ENCODE peak calls at places on chromosomes 11 and 22, in nine cellular contexts. A, B, J, K, N, R, T, U and Y are unnamed samples.

GRCh38 chr11:11931461-11932055 is 76.9 kb downstream of the DKK3 start:
- DNase-seq in A (no peak), B (no peak), J (peak; percentile 38), K (no peak), N (peak; percentile 66), R (no peak), T (no peak), U (no peak), Y (no peak)

GRCh38 chr11:83257638-83258229 is 28.4 kb downstream of the CCDC90B start:
- DNase-seq in A (no peak), B (no peak), J (no peak), K (peak; percentile 71), N (no peak), R (no peak), T (no peak), U (no peak), Y (no peak)

GRCh38 chr11:48116843-48117242 is 99.8 kb upstream of the OR4B1 start:
- DNase-seq in A (no peak), B (no peak), J (peak; percentile 45), K (no peak), N (no peak), R (no peak), T (no peak), U (no peak), Y (no peak)

GRCh38 chr11:106202935-106203620 is 125.6 kb downstream of the AASDHPPT start:
- DNase-seq in A (no peak), B (no peak), J (no peak), K (no peak), N (no peak), R (no peak), T (no peak), U (no peak), Y (no peak)

GRCh38 chr11:2742611-2743426 is 43.0 kb upstream of the KCNQ1OT1 start:
- DNase-seq in A (no peak), B (peak; percentile 45), J (no peak), K (peak; percentile 54), N (no peak), R (peak; percentile 58), T (no peak), U (no peak), Y (no peak)

GRCh38 chr11:19954899-19955298 is 205.4 kb downstream of the DBX1 start:
- DNase-seq in A (no peak), B (no peak), J (no peak), K (no peak), N (no peak), R (no peak), T (no peak), U (no peak), Y (no peak)

GRCh38 chr22:23083315-23084021 is 13.1 kb downstream of the GNAZ start:
- DNase-seq in A (no peak), B (no peak), J (no peak), K (no peak), N (no peak), R (no peak), T (no peak), U (no peak), Y (no peak)

GRCh38 chr11:23897453-23898289 is 599.2 kb upstream of the LUZP2 start:
- DNase-seq in A (no peak), B (no peak), J (no peak), K (no peak), N (no peak), R (no peak), T (no peak), U (no peak), Y (no peak)

GRCh38 chr11:122642472-122642922 is 13.0 kb upstream of the UBASH3B start:
- DNase-seq in A (no peak), B (no peak), J (no peak), K (no peak), N (peak; percentile 15), R (no peak), T (no peak), U (no peak), Y (no peak)

GRCh38 chr11:60810583-60810982 is 25.4 kb downstream of the MS4A10 start:
- DNase-seq in A (no peak), B (no peak), J (no peak), K (no peak), N (no peak), R (no peak), T (no peak), U (no peak), Y (no peak)

GRCh38 chr11:63845305-63845704 is 6.4 kb downstream of the MARK2 start:
- DNase-seq in A (no peak), B (no peak), J (no peak), K (no peak), N (no peak), R (no peak), T (no peak), U (no peak), Y (no peak)

GRCh38 chr22:41603873-41604332 is 14.3 kb upstream of the PMM1 start:
- DNase-seq in A (no peak), B (peak; percentile 8), J (no peak), K (no peak), N (no peak), R (no peak), T (no peak), U (peak; percentile 70), Y (no peak)

GRCh38 chr11:119089319-119089718 is 4.6 kb downstream of the HMBS start:
- DNase-seq in A (no peak), B (no peak), J (no peak), K (no peak), N (no peak), R (no peak), T (no peak), U (no peak), Y (no peak)
- H3K27ac ChIP-seq in A (no peak overlapping the region), B (no peak overlapping the region), J (no peak overlapping the region), K (no peak overlapping the region), N (no peak overlapping the region), R (no peak overlapping the region), T (no peak overlapping the region), U (no peak overlapping the region), Y (no peak overlapping the region)

GRCh38 chr22:39254789-39255298 is 10.1 kb upstream of the PDGFB start:
- DNase-seq in A (no peak), B (no peak), J (no peak), K (no peak), N (no peak), R (no peak), T (no peak), U (no peak), Y (no peak)
- H3K4me3 ChIP-seq in A (no peak overlapping the region), B (no peak overlapping the region), J (no peak overlapping the region), K (no peak overlapping the region), N (no peak overlapping the region), R (no peak overlapping the region), T (no peak overlapping the region), U (no peak overlapping the region), Y (no peak overlapping the region)

DNA sequence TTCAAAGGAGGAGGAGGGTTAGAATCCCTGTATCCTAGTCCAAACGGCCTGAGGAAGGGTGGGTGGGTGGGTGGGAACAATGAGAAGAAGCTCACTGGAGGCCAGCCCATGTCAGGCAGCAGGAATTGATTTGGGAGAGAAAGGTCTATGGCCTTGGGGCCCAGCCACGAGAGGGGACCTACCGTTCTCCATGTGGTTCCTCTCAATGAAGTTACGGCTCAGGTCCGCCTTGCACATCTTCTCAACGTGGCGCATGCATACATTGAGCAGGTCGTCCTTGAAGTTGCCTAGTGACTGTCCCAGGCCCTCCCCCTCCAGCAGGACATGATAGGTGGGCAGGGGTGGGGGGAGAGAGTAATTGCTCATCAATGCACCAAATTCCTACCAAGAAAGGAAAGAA is 12.4 kb downstream of the TRIM29 start:
- DNase-seq in A (no peak), B (peak; percentile 45), J (no peak), K (no peak), N (no peak), R (no peak), T (no peak), U (no peak), Y (no peak)
- H3K27ac ChIP-seq in A (peak overlapping the region; percentile 88), B (no peak overlapping the region), J (no peak overlapping the region), K (no peak overlapping the region), N (no peak overlapping the region), R (no peak overlapping the region), T (no peak overlapping the region), U (no peak overlapping the region), Y (no peak overlapping the region)

DNA sequence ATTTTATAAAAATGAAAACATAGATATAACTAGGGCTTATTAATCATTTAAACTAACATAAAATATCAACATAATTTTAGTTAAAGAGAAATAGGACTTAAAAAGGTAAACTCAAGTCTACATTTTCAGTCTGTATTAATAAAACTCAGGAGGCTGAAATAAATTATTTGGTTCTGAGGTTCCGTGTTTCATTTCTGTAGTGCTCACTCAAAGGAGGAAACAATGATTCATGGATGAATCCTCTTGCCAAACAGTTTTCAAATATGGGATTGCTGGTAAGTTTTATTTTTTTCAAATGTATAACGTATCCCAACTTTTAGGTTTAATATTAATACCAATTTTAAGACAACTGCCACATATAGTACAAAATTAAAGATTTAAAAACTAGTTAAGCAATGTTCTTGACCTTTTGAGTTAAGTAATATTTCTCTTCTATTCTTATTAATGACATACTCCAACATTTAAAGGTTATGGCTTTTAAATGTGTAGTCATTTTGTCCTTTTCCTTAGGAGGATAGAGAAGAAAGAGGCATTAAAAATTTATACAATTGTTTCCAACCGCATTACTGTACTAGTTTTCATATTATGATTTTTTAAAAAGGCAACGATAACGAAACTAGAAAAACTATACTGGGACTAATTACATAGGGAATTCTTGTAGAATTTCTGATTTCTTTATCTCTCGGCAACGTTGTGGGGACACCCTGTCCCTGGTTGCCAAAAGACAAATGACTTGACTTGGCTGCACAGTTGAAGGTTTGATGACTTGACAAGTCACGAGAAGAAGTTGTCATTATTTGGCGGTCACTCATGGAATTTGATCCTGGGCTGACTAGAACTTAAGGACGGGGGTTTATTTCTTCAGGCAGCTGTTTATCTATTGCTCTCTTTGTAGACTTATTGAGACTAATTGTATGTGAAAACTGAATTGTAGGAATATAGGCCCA is 69.2 kb upstream of the ADSL start:
- DNase-seq in A (no peak), B (no peak), J (no peak), K (peak; percentile 73), N (no peak), R (no peak), T (no peak), U (no peak), Y (no peak)
- H3K4me3 ChIP-seq in A (peak overlapping the region; percentile 12), B (peak overlapping the region; percentile 68), J (no peak overlapping the region), K (peak overlapping the region; percentile 49), N (no peak overlapping the region), R (peak overlapping the region; percentile 16), T (peak overlapping the region; percentile 40), U (no peak overlapping the region), Y (peak overlapping the region; percentile 64)